ENCODE peak calls at places on chromosome 6, in ten cellular contexts. One of them, this sample, is unnamed.

GRCh38 chr6:158519761-158520160 is 40.1 kb upstream of the TMEM181 start:
- DNase-seq in heart right ventricle: no peak
- DNase-seq in NCI-H1436 treated with DMSO at 0.1 percent for 48 hours: no peak
- DNase-seq in AG04450: no peak
- DNase-seq in EH: no peak
- DNase-seq in fibroblast of mammary gland: no peak
- DNase-seq in small intestine: no peak
- DNase-seq in left cardiac atrium: no peak
- DNase-seq in RPMI7951: no peak
- DNase-seq in astrocyte of the spinal cord: no peak
- DNase-seq in this sample: no peak

GRCh38 chr6:165920896-165921671 is 246.6 kb downstream of the TBXT start:
- DNase-seq in heart right ventricle: no peak
- DNase-seq in NCI-H1436 treated with DMSO at 0.1 percent for 48 hours: no peak
- DNase-seq in AG04450: no peak
- DNase-seq in EH: no peak
- DNase-seq in fibroblast of mammary gland: peak
- DNase-seq in small intestine: no peak
- DNase-seq in left cardiac atrium: no peak
- DNase-seq in RPMI7951: peak
- DNase-seq in astrocyte of the spinal cord: peak
- DNase-seq in this sample: no peak

GRCh38 chr6:168442646-168443045 is 1.7 kb downstream of the SMOC2 start:
- DNase-seq in heart right ventricle: no peak
- DNase-seq in NCI-H1436 treated with DMSO at 0.1 percent for 48 hours: no peak
- DNase-seq in AG04450: no peak
- DNase-seq in EH: no peak
- DNase-seq in fibroblast of mammary gland: no peak
- DNase-seq in small intestine: no peak
- DNase-seq in left cardiac atrium: no peak
- DNase-seq in RPMI7951: no peak
- DNase-seq in astrocyte of the spinal cord: no peak
- DNase-seq in this sample: no peak

GRCh38 chr6:113361014-113361645 is 496.0 kb upstream of the MARCKS start:
- DNase-seq in heart right ventricle: no peak
- DNase-seq in NCI-H1436 treated with DMSO at 0.1 percent for 48 hours: no peak
- DNase-seq in AG04450: no peak
- DNase-seq in EH: peak
- DNase-seq in fibroblast of mammary gland: peak
- DNase-seq in small intestine: no peak
- DNase-seq in left cardiac atrium: no peak
- DNase-seq in RPMI7951: peak
- DNase-seq in astrocyte of the spinal cord: peak
- DNase-seq in this sample: peak

GRCh38 chr6:11589261-11589660 is 51.7 kb downstream of the TMEM170B start:
- DNase-seq in heart right ventricle: no peak
- DNase-seq in NCI-H1436 treated with DMSO at 0.1 percent for 48 hours: no peak
- DNase-seq in AG04450: no peak
- DNase-seq in EH: peak
- DNase-seq in fibroblast of mammary gland: no peak
- DNase-seq in small intestine: no peak
- DNase-seq in left cardiac atrium: no peak
- DNase-seq in RPMI7951: no peak
- DNase-seq in astrocyte of the spinal cord: no peak
- DNase-seq in this sample: no peak

GRCh38 chr6:126268087-126268486 is 71.8 kb upstream of the CENPW start:
- DNase-seq in heart right ventricle: no peak
- DNase-seq in NCI-H1436 treated with DMSO at 0.1 percent for 48 hours: no peak
- DNase-seq in AG04450: no peak
- DNase-seq in EH: no peak
- DNase-seq in fibroblast of mammary gland: no peak
- DNase-seq in small intestine: no peak
- DNase-seq in left cardiac atrium: no peak
- DNase-seq in RPMI7951: no peak
- DNase-seq in astrocyte of the spinal cord: no peak
- DNase-seq in this sample: no peak

GRCh38 chr6:139705284-139705683 is 330.8 kb upstream of the CITED2 start:
- DNase-seq in heart right ventricle: no peak
- DNase-seq in NCI-H1436 treated with DMSO at 0.1 percent for 48 hours: no peak
- DNase-seq in AG04450: no peak
- DNase-seq in EH: no peak
- DNase-seq in fibroblast of mammary gland: no peak
- DNase-seq in small intestine: no peak
- DNase-seq in left cardiac atrium: no peak
- DNase-seq in RPMI7951: no peak
- DNase-seq in astrocyte of the spinal cord: no peak
- DNase-seq in this sample: no peak

GRCh38 chr6:7270320-7271204 is 42.4 kb downstream of the SSR1 start:
- DNase-seq in heart right ventricle: no peak
- DNase-seq in NCI-H1436 treated with DMSO at 0.1 percent for 48 hours: no peak
- DNase-seq in AG04450: no peak
- DNase-seq in EH: no peak
- DNase-seq in fibroblast of mammary gland: no peak
- DNase-seq in small intestine: peak
- DNase-seq in left cardiac atrium: no peak
- DNase-seq in RPMI7951: no peak
- DNase-seq in astrocyte of the spinal cord: no peak
- DNase-seq in this sample: no peak

GRCh38 chr6:136317023-136317649 is 27.5 kb upstream of the BCLAF1 start:
- DNase-seq in heart right ventricle: peak
- DNase-seq in NCI-H1436 treated with DMSO at 0.1 percent for 48 hours: peak
- DNase-seq in AG04450: peak
- DNase-seq in EH: peak
- DNase-seq in fibroblast of mammary gland: peak
- DNase-seq in small intestine: peak
- DNase-seq in left cardiac atrium: peak
- DNase-seq in RPMI7951: peak
- DNase-seq in astrocyte of the spinal cord: peak
- DNase-seq in this sample: peak

GRCh38 chr6:35047265-35048011 is 93.7 kb downstream of the TCP11 start:
- DNase-seq in heart right ventricle: no peak
- DNase-seq in NCI-H1436 treated with DMSO at 0.1 percent for 48 hours: no peak
- DNase-seq in AG04450: no peak
- DNase-seq in EH: peak
- DNase-seq in fibroblast of mammary gland: peak
- DNase-seq in small intestine: no peak
- DNase-seq in left cardiac atrium: no peak
- DNase-seq in RPMI7951: peak
- DNase-seq in astrocyte of the spinal cord: peak
- DNase-seq in this sample: peak

GRCh38 chr6:109793015-109793414 is 101.9 kb downstream of the FIG4 start:
- DNase-seq in heart right ventricle: no peak
- DNase-seq in NCI-H1436 treated with DMSO at 0.1 percent for 48 hours: no peak
- DNase-seq in AG04450: no peak
- DNase-seq in EH: no peak
- DNase-seq in fibroblast of mammary gland: peak
- DNase-seq in small intestine: no peak
- DNase-seq in left cardiac atrium: no peak
- DNase-seq in RPMI7951: no peak
- DNase-seq in astrocyte of the spinal cord: no peak
- DNase-seq in this sample: no peak

GRCh38 chr6:77383026-77383425 is 80.3 kb downstream of the HTR1B start:
- DNase-seq in heart right ventricle: no peak
- DNase-seq in NCI-H1436 treated with DMSO at 0.1 percent for 48 hours: no peak
- DNase-seq in AG04450: no peak
- DNase-seq in EH: no peak
- DNase-seq in fibroblast of mammary gland: no peak
- DNase-seq in small intestine: no peak
- DNase-seq in left cardiac atrium: no peak
- DNase-seq in RPMI7951: no peak
- DNase-seq in astrocyte of the spinal cord: no peak
- DNase-seq in this sample: no peak

GRCh38 chr6:17865243-17865642 is 122.2 kb downstream of the KIF13A start:
- DNase-seq in heart right ventricle: no peak
- DNase-seq in NCI-H1436 treated with DMSO at 0.1 percent for 48 hours: no peak
- DNase-seq in AG04450: no peak
- DNase-seq in EH: peak
- DNase-seq in fibroblast of mammary gland: no peak
- DNase-seq in small intestine: no peak
- DNase-seq in left cardiac atrium: no peak
- DNase-seq in RPMI7951: peak
- DNase-seq in astrocyte of the spinal cord: no peak
- DNase-seq in this sample: no peak

GRCh38 chr6:87393026-87393622 is 14.6 kb upstream of the CFAP206 start:
- DNase-seq in heart right ventricle: peak
- DNase-seq in NCI-H1436 treated with DMSO at 0.1 percent for 48 hours: peak
- DNase-seq in AG04450: no peak
- DNase-seq in EH: peak
- DNase-seq in fibroblast of mammary gland: peak
- DNase-seq in small intestine: peak
- DNase-seq in left cardiac atrium: no peak
- DNase-seq in RPMI7951: peak
- DNase-seq in astrocyte of the spinal cord: peak
- DNase-seq in this sample: peak

GRCh38 chr6:98486052-98486451 is 348.3 kb upstream of the POU3F2 start:
- DNase-seq in heart right ventricle: no peak
- DNase-seq in NCI-H1436 treated with DMSO at 0.1 percent for 48 hours: no peak
- DNase-seq in AG04450: no peak
- DNase-seq in EH: no peak
- DNase-seq in fibroblast of mammary gland: no peak
- DNase-seq in small intestine: no peak
- DNase-seq in left cardiac atrium: no peak
- DNase-seq in RPMI7951: no peak
- DNase-seq in astrocyte of the spinal cord: no peak
- DNase-seq in this sample: no peak

GRCh38 chr6:149234051-149234962 is 83.2 kb upstream of the TAB2 start:
- DNase-seq in heart right ventricle: no peak
- DNase-seq in NCI-H1436 treated with DMSO at 0.1 percent for 48 hours: no peak
- DNase-seq in AG04450: no peak
- DNase-seq in EH: peak
- DNase-seq in fibroblast of mammary gland: peak
- DNase-seq in small intestine: no peak
- DNase-seq in left cardiac atrium: no peak
- DNase-seq in RPMI7951: peak
- DNase-seq in astrocyte of the spinal cord: peak
- DNase-seq in this sample: peak

GRCh38 chr6:128098000-128098581 is 197.2 kb upstream of the THEMIS start:
- DNase-seq in heart right ventricle: no peak
- DNase-seq in NCI-H1436 treated with DMSO at 0.1 percent for 48 hours: no peak
- DNase-seq in AG04450: no peak
- DNase-seq in EH: no peak
- DNase-seq in fibroblast of mammary gland: peak
- DNase-seq in small intestine: no peak
- DNase-seq in left cardiac atrium: no peak
- DNase-seq in RPMI7951: peak
- DNase-seq in astrocyte of the spinal cord: peak
- DNase-seq in this sample: peak

GRCh38 chr6:136751478-136751956 is 40.8 kb downstream of the MAP3K5 start:
- DNase-seq in heart right ventricle: no peak
- DNase-seq in NCI-H1436 treated with DMSO at 0.1 percent for 48 hours: no peak
- DNase-seq in AG04450: no peak
- DNase-seq in EH: peak
- DNase-seq in fibroblast of mammary gland: peak
- DNase-seq in small intestine: peak
- DNase-seq in left cardiac atrium: no peak
- DNase-seq in RPMI7951: no peak
- DNase-seq in astrocyte of the spinal cord: no peak
- DNase-seq in this sample: no peak

GRCh38 chr6:1070085-1070521 is 241.8 kb upstream of the FOXQ1 start:
- DNase-seq in heart right ventricle: peak
- DNase-seq in NCI-H1436 treated with DMSO at 0.1 percent for 48 hours: no peak
- DNase-seq in AG04450: no peak
- DNase-seq in EH: no peak
- DNase-seq in fibroblast of mammary gland: no peak
- DNase-seq in small intestine: peak
- DNase-seq in left cardiac atrium: peak
- DNase-seq in RPMI7951: no peak
- DNase-seq in astrocyte of the spinal cord: no peak
- DNase-seq in this sample: no peak

GRCh38 chr6:106620931-106621672 is 8.2 kb downstream of the RTN4IP1 start:
- DNase-seq in heart right ventricle: no peak
- DNase-seq in NCI-H1436 treated with DMSO at 0.1 percent for 48 hours: no peak
- DNase-seq in AG04450: no peak
- DNase-seq in EH: peak
- DNase-seq in fibroblast of mammary gland: no peak
- DNase-seq in small intestine: no peak
- DNase-seq in left cardiac atrium: no peak
- DNase-seq in RPMI7951: no peak
- DNase-seq in astrocyte of the spinal cord: peak
- DNase-seq in this sample: peak

GRCh38 chr6:145310116-145310515 is 425.2 kb downstream of the EPM2A start:
- DNase-seq in heart right ventricle: no peak
- DNase-seq in NCI-H1436 treated with DMSO at 0.1 percent for 48 hours: no peak
- DNase-seq in AG04450: peak
- DNase-seq in EH: peak
- DNase-seq in fibroblast of mammary gland: peak
- DNase-seq in small intestine: no peak
- DNase-seq in left cardiac atrium: no peak
- DNase-seq in RPMI7951: no peak
- DNase-seq in astrocyte of the spinal cord: peak
- DNase-seq in this sample: no peak

GRCh38 chr6:164107297-164107995 is 692.9 kb downstream of the QKI start:
- DNase-seq in heart right ventricle: peak
- DNase-seq in NCI-H1436 treated with DMSO at 0.1 percent for 48 hours: no peak
- DNase-seq in AG04450: no peak
- DNase-seq in EH: no peak
- DNase-seq in fibroblast of mammary gland: no peak
- DNase-seq in small intestine: no peak
- DNase-seq in left cardiac atrium: no peak
- DNase-seq in RPMI7951: peak
- DNase-seq in astrocyte of the spinal cord: peak
- DNase-seq in this sample: peak

GRCh38 chr6:119834418-119834817 is 484.9 kb upstream of the MAN1A1 start:
- DNase-seq in heart right ventricle: no peak
- DNase-seq in NCI-H1436 treated with DMSO at 0.1 percent for 48 hours: no peak
- DNase-seq in AG04450: no peak
- DNase-seq in EH: no peak
- DNase-seq in fibroblast of mammary gland: peak
- DNase-seq in small intestine: no peak
- DNase-seq in left cardiac atrium: no peak
- DNase-seq in RPMI7951: no peak
- DNase-seq in astrocyte of the spinal cord: no peak
- DNase-seq in this sample: no peak

GRCh38 chr6:160737934-160738333 is 35.9 kb downstream of the PLG start:
- DNase-seq in heart right ventricle: no peak
- DNase-seq in NCI-H1436 treated with DMSO at 0.1 percent for 48 hours: no peak
- DNase-seq in AG04450: no peak
- DNase-seq in EH: no peak
- DNase-seq in fibroblast of mammary gland: no peak
- DNase-seq in small intestine: no peak
- DNase-seq in left cardiac atrium: no peak
- DNase-seq in RPMI7951: peak
- DNase-seq in astrocyte of the spinal cord: no peak
- DNase-seq in this sample: no peak

GRCh38 chr6:1949533-1949932 is 295.9 kb downstream of the GMDS start:
- DNase-seq in heart right ventricle: no peak
- DNase-seq in NCI-H1436 treated with DMSO at 0.1 percent for 48 hours: no peak
- DNase-seq in AG04450: no peak
- DNase-seq in EH: no peak
- DNase-seq in fibroblast of mammary gland: peak
- DNase-seq in small intestine: no peak
- DNase-seq in left cardiac atrium: no peak
- DNase-seq in RPMI7951: no peak
- DNase-seq in astrocyte of the spinal cord: no peak
- DNase-seq in this sample: no peak

GRCh38 chr6:141552463-141552862 is 580.3 kb upstream of the GJE1 start:
- DNase-seq in heart right ventricle: peak
- DNase-seq in NCI-H1436 treated with DMSO at 0.1 percent for 48 hours: peak
- DNase-seq in AG04450: peak
- DNase-seq in EH: peak
- DNase-seq in fibroblast of mammary gland: peak
- DNase-seq in small intestine: peak
- DNase-seq in left cardiac atrium: no peak
- DNase-seq in RPMI7951: peak
- DNase-seq in astrocyte of the spinal cord: peak
- DNase-seq in this sample: peak

GRCh38 chr6:26536571-26537159 is 1.5 kb upstream of the HMGN4 start:
- DNase-seq in heart right ventricle: no peak
- DNase-seq in NCI-H1436 treated with DMSO at 0.1 percent for 48 hours: no peak
- DNase-seq in AG04450: no peak
- DNase-seq in EH: peak
- DNase-seq in fibroblast of mammary gland: peak
- DNase-seq in small intestine: no peak
- DNase-seq in left cardiac atrium: no peak
- DNase-seq in RPMI7951: peak
- DNase-seq in astrocyte of the spinal cord: peak
- DNase-seq in this sample: peak

GRCh38 chr6:127345521-127345920 is 2.1 kb upstream of the ECHDC1 start:
- DNase-seq in heart right ventricle: no peak
- DNase-seq in NCI-H1436 treated with DMSO at 0.1 percent for 48 hours: no peak
- DNase-seq in AG04450: no peak
- DNase-seq in EH: no peak
- DNase-seq in fibroblast of mammary gland: no peak
- DNase-seq in small intestine: no peak
- DNase-seq in left cardiac atrium: no peak
- DNase-seq in RPMI7951: no peak
- DNase-seq in astrocyte of the spinal cord: no peak
- DNase-seq in this sample: no peak